ENCODE peak calls at places on chromosome 21, in four cellular contexts. One of them, this sample, is unnamed.

GRCh38 chr21:42672699-42673458 is 19.5 kb downstream of the PDE9A start:
- DNase-seq in NCI-H1092: no peak
- DNase-seq in psoas muscle: no peak
- DNase-seq in frontal cortex: no peak
- DNase-seq in this sample: no peak

GRCh38 chr21:29154270-29154669 is 23.8 kb downstream of the MAP3K7CL start:
- DNase-seq in psoas muscle: no peak
- DNase-seq in NCI-H1092: no peak
- DNase-seq in frontal cortex: no peak
- DNase-seq in this sample: no peak

GRCh38 chr21:31410763-31411278 is 66.8 kb upstream of the TIAM1 start:
- DNase-seq in frontal cortex: no peak
- DNase-seq in psoas muscle: no peak
- DNase-seq in NCI-H1092: no peak
- DNase-seq in this sample: no peak

GRCh38 chr21:36890086-36890485 is 76.4 kb downstream of the HLCS start:
- DNase-seq in NCI-H1092: no peak
- DNase-seq in frontal cortex: no peak
- DNase-seq in psoas muscle: no peak
- DNase-seq in this sample: no peak

GRCh38 chr21:38900499-38900898 is 94.8 kb downstream of the ETS2 start:
- DNase-seq in frontal cortex: no peak
- DNase-seq in NCI-H1092: no peak
- DNase-seq in psoas muscle: no peak
- DNase-seq in this sample: no peak

GRCh38 chr21:28410264-28410663 is 582.4 kb downstream of the LTN1 start:
- DNase-seq in NCI-H1092: no peak
- DNase-seq in psoas muscle: no peak
- DNase-seq in frontal cortex: no peak
- DNase-seq in this sample: no peak

GRCh38 chr21:43911015-43911934 is 46.3 kb downstream of the AGPAT3 start:
- DNase-seq in frontal cortex: no peak
- DNase-seq in psoas muscle: peak
- DNase-seq in NCI-H1092: no peak
- DNase-seq in this sample: no peak

GRCh38 chr21:33461538-33462250 is 18.1 kb downstream of the TMEM50B start:
- DNase-seq in frontal cortex: no peak
- DNase-seq in NCI-H1092: no peak
- DNase-seq in psoas muscle: no peak
- DNase-seq in this sample: no peak

GRCh38 chr21:16570196-16570595 is 840.4 kb downstream of the USP25 start:
- DNase-seq in NCI-H1092: no peak
- DNase-seq in frontal cortex: no peak
- DNase-seq in psoas muscle: no peak
- DNase-seq in this sample: no peak

GRCh38 chr21:29689753-29690152 is 250.0 kb downstream of the GRIK1 start:
- DNase-seq in psoas muscle: no peak
- DNase-seq in NCI-H1092: no peak
- DNase-seq in frontal cortex: no peak
- DNase-seq in this sample: no peak

GRCh38 chr21:38914531-38915385 is 109.0 kb downstream of the ETS2 start:
- DNase-seq in frontal cortex: no peak
- DNase-seq in NCI-H1092: peak
- DNase-seq in psoas muscle: no peak
- DNase-seq in this sample: peak

GRCh38 chr21:29920938-29921337 is 18.9 kb downstream of the GRIK1 start:
- DNase-seq in NCI-H1092: no peak
- DNase-seq in frontal cortex: no peak
- DNase-seq in psoas muscle: no peak
- DNase-seq in this sample: no peak

GRCh38 chr21:32406405-32406804 is 6.1 kb upstream of the EVA1C start:
- DNase-seq in NCI-H1092: no peak
- DNase-seq in frontal cortex: no peak
- DNase-seq in psoas muscle: no peak
- DNase-seq in this sample: no peak

GRCh38 chr21:44051462-44051941 is 39.4 kb downstream of the TRAPPC10 start:
- DNase-seq in psoas muscle: peak
- DNase-seq in frontal cortex: no peak
- DNase-seq in NCI-H1092: no peak
- DNase-seq in this sample: no peak

GRCh38 chr21:37073417-37074194 is 552 bp downstream of the TTC3 start:
- DNase-seq in psoas muscle: no peak
- DNase-seq in frontal cortex: peak
- DNase-seq in NCI-H1092: no peak
- DNase-seq in this sample: peak

GRCh38 chr21:42315296-42315891 is at the start of gene TFF3:
- DNase-seq in psoas muscle: no peak
- DNase-seq in frontal cortex: no peak
- DNase-seq in NCI-H1092: peak
- DNase-seq in this sample: peak

GRCh38 chr21:45916011-45916840 is 65.3 kb upstream of the COL6A1 start:
- DNase-seq in NCI-H1092: no peak
- DNase-seq in psoas muscle: no peak
- DNase-seq in frontal cortex: no peak
- DNase-seq in this sample: no peak

GRCh38 chr21:15441999-15442398 is 287.8 kb upstream of the USP25 start:
- DNase-seq in NCI-H1092: no peak
- DNase-seq in psoas muscle: no peak
- DNase-seq in frontal cortex: no peak
- DNase-seq in this sample: no peak

GRCh38 chr21:14982336-14982735 is 82.5 kb downstream of the NRIP1 start:
- DNase-seq in frontal cortex: no peak
- DNase-seq in NCI-H1092: no peak
- DNase-seq in psoas muscle: no peak
- DNase-seq in this sample: no peak